ENCODE peak calls at places on chromosomes 5 and 9, in five cellular contexts. One of them, this sample, is unnamed.

GRCh38 chr5:170278611-170279500 is 18.7 kb downstream of the LCP2 start:
- DNase-seq in effector CD4-positive, alpha-beta T cell: peak
- DNase-seq in adrenal gland: peak
- DNase-seq in NAMALWA: peak
- DNase-seq in bronchial epithelial cell: no peak
- DNase-seq in this sample: no peak

GRCh38 chr5:53877243-53877642 is 316.8 kb downstream of the NDUFS4 start:
- DNase-seq in NAMALWA: no peak
- DNase-seq in effector CD4-positive, alpha-beta T cell: no peak
- DNase-seq in adrenal gland: no peak
- DNase-seq in bronchial epithelial cell: peak
- DNase-seq in this sample: no peak

GRCh38 chr5:43711496-43711895 is 108.5 kb downstream of the NNT start:
- DNase-seq in bronchial epithelial cell: peak
- DNase-seq in adrenal gland: no peak
- DNase-seq in NAMALWA: no peak
- DNase-seq in effector CD4-positive, alpha-beta T cell: no peak
- DNase-seq in this sample: no peak

GRCh38 chr9:129648092-129648763 is 6.3 kb upstream of the ASB6 start:
- DNase-seq in NAMALWA: no peak
- DNase-seq in bronchial epithelial cell: no peak
- DNase-seq in effector CD4-positive, alpha-beta T cell: no peak
- DNase-seq in adrenal gland: no peak
- DNase-seq in this sample: no peak

GRCh38 chr5:133664422-133664821 is 52.1 kb upstream of the FSTL4 start:
- DNase-seq in NAMALWA: no peak
- DNase-seq in adrenal gland: no peak
- DNase-seq in effector CD4-positive, alpha-beta T cell: no peak
- DNase-seq in bronchial epithelial cell: peak
- DNase-seq in this sample: no peak

GRCh38 chr5:78364005-78364404 is 3.6 kb downstream of the SCAMP1 start:
- DNase-seq in NAMALWA: peak
- DNase-seq in bronchial epithelial cell: no peak
- DNase-seq in effector CD4-positive, alpha-beta T cell: no peak
- DNase-seq in adrenal gland: no peak
- DNase-seq in this sample: no peak

GRCh38 chr9:106893088-106893487 is 30.1 kb downstream of the ZNF462 start:
- DNase-seq in bronchial epithelial cell: peak
- DNase-seq in NAMALWA: no peak
- DNase-seq in adrenal gland: no peak
- DNase-seq in effector CD4-positive, alpha-beta T cell: no peak
- DNase-seq in this sample: no peak

GRCh38 chr5:78533356-78533755 is 115.2 kb downstream of the LHFPL2 start:
- DNase-seq in NAMALWA: peak
- DNase-seq in effector CD4-positive, alpha-beta T cell: no peak
- DNase-seq in bronchial epithelial cell: peak
- DNase-seq in adrenal gland: no peak
- DNase-seq in this sample: peak

GRCh38 chr5:166992874-166993722 is 1298.3 kb upstream of the WWC1 start:
- DNase-seq in bronchial epithelial cell: no peak
- DNase-seq in effector CD4-positive, alpha-beta T cell: no peak
- DNase-seq in NAMALWA: no peak
- DNase-seq in adrenal gland: no peak
- DNase-seq in this sample: peak

GRCh38 chr9:107336718-107337360 is 53.8 kb downstream of the RAD23B start:
- DNase-seq in effector CD4-positive, alpha-beta T cell: no peak
- DNase-seq in bronchial epithelial cell: peak
- DNase-seq in NAMALWA: no peak
- DNase-seq in adrenal gland: peak
- DNase-seq in this sample: peak

GRCh38 chr5:124648902-124649467 is 97.5 kb downstream of the ZNF608 start:
- DNase-seq in bronchial epithelial cell: no peak
- DNase-seq in adrenal gland: no peak
- DNase-seq in NAMALWA: no peak
- DNase-seq in effector CD4-positive, alpha-beta T cell: no peak
- DNase-seq in this sample: no peak

GRCh38 chr5:140575309-140575708 is 10.7 kb downstream of the SLC35A4 start:
- DNase-seq in adrenal gland: peak
- DNase-seq in effector CD4-positive, alpha-beta T cell: no peak
- DNase-seq in NAMALWA: no peak
- DNase-seq in bronchial epithelial cell: no peak
- DNase-seq in this sample: no peak

GRCh38 chr9:136725612-136726011 is 13.2 kb downstream of the DIPK1B start:
- DNase-seq in bronchial epithelial cell: peak
- DNase-seq in adrenal gland: no peak
- DNase-seq in effector CD4-positive, alpha-beta T cell: no peak
- DNase-seq in NAMALWA: no peak
- DNase-seq in this sample: no peak

GRCh38 chr5:98214240-98215051 is 559.0 kb upstream of the RGMB start:
- DNase-seq in bronchial epithelial cell: peak
- DNase-seq in effector CD4-positive, alpha-beta T cell: no peak
- DNase-seq in NAMALWA: no peak
- DNase-seq in adrenal gland: no peak
- DNase-seq in this sample: no peak

GRCh38 chr5:138282918-138283742 is 8.7 kb upstream of the GFRA3 start:
- DNase-seq in bronchial epithelial cell: peak
- DNase-seq in adrenal gland: peak
- DNase-seq in effector CD4-positive, alpha-beta T cell: no peak
- DNase-seq in NAMALWA: peak
- DNase-seq in this sample: peak

This sample was measured in cerebellar cortex.